ENCODE peak calls at places on chromosomes 16 and 17, in nine cellular contexts. One of them, this sample, is unnamed.

GRCh38 chr16:69741519-69741918 is 13.2 kb downstream of the NOB1 start:
- DNase-seq in adrenal gland: no peak
- DNase-seq in colonic mucosa: no peak
- DNase-seq in endothelial cell of umbilical vein: no peak
- DNase-seq in Caco-2: no peak
- DNase-seq in fibroblast of lung: peak; percentile 48
- DNase-seq in IMR-90: peak; percentile 67
- DNase-seq in heart left ventricle: no peak
- DNase-seq in PC-9: peak; percentile 43
- DNase-seq in this sample: no peak

GRCh38 chr17:37541880-37542675 is 52.4 kb downstream of the DUSP14 start:
- DNase-seq in adrenal gland: no peak
- DNase-seq in colonic mucosa: no peak
- DNase-seq in endothelial cell of umbilical vein: no peak
- DNase-seq in Caco-2: no peak
- DNase-seq in fibroblast of lung: peak; percentile 80
- DNase-seq in IMR-90: peak; percentile 83
- DNase-seq in heart left ventricle: no peak
- DNase-seq in PC-9: no peak
- DNase-seq in this sample: no peak

GRCh38 chr17:76076100-76076764 is 1.7 kb downstream of the GALR2 start:
- DNase-seq in adrenal gland: no peak
- DNase-seq in colonic mucosa: no peak
- DNase-seq in endothelial cell of umbilical vein: no peak
- DNase-seq in Caco-2: no peak
- DNase-seq in fibroblast of lung: no peak
- DNase-seq in IMR-90: no peak
- DNase-seq in heart left ventricle: no peak
- DNase-seq in PC-9: no peak
- DNase-seq in this sample: no peak

GRCh38 chr17:32265192-32265895 is at the start of gene RHBDL3:
- DNase-seq in adrenal gland: no peak
- DNase-seq in colonic mucosa: no peak
- DNase-seq in endothelial cell of umbilical vein: no peak
- DNase-seq in Caco-2: no peak
- DNase-seq in fibroblast of lung: no peak
- DNase-seq in IMR-90: no peak
- DNase-seq in heart left ventricle: no peak
- DNase-seq in PC-9: peak; percentile 14
- DNase-seq in this sample: peak; percentile 49

GRCh38 chr17:47325176-47325575 is 1.4 kb downstream of the EFCAB13 start:
- DNase-seq in adrenal gland: no peak
- DNase-seq in colonic mucosa: no peak
- DNase-seq in endothelial cell of umbilical vein: no peak
- DNase-seq in Caco-2: no peak
- DNase-seq in fibroblast of lung: no peak
- DNase-seq in IMR-90: no peak
- DNase-seq in heart left ventricle: no peak
- DNase-seq in PC-9: no peak
- DNase-seq in this sample: no peak

GRCh38 chr17:83177611-83178532 is 98.5 kb downstream of the METRNL start:
- DNase-seq in adrenal gland: peak; percentile 16
- DNase-seq in colonic mucosa: peak; percentile 12
- DNase-seq in endothelial cell of umbilical vein: no peak
- DNase-seq in Caco-2: peak; percentile 26
- DNase-seq in fibroblast of lung: no peak
- DNase-seq in IMR-90: no peak
- DNase-seq in heart left ventricle: no peak
- DNase-seq in PC-9: no peak
- DNase-seq in this sample: no peak

GRCh38 chr17:74919440-74920305 is 3.4 kb downstream of the USH1G start:
- DNase-seq in adrenal gland: no peak
- DNase-seq in colonic mucosa: no peak
- DNase-seq in endothelial cell of umbilical vein: no peak
- DNase-seq in Caco-2: no peak
- DNase-seq in fibroblast of lung: peak; percentile 6
- DNase-seq in IMR-90: no peak
- DNase-seq in heart left ventricle: no peak
- DNase-seq in PC-9: no peak
- DNase-seq in this sample: peak; percentile 43

GRCh38 chr17:69460963-69461922 is 46.7 kb downstream of the MAP2K6 start:
- DNase-seq in adrenal gland: no peak
- DNase-seq in colonic mucosa: no peak
- DNase-seq in endothelial cell of umbilical vein: no peak
- DNase-seq in Caco-2: no peak
- DNase-seq in fibroblast of lung: no peak
- DNase-seq in IMR-90: no peak
- DNase-seq in heart left ventricle: no peak
- DNase-seq in PC-9: no peak
- DNase-seq in this sample: no peak

GRCh38 chr17:76953926-76954325 is 85.7 kb downstream of the MGAT5B start:
- DNase-seq in adrenal gland: no peak
- DNase-seq in colonic mucosa: no peak
- DNase-seq in endothelial cell of umbilical vein: no peak
- DNase-seq in Caco-2: no peak
- DNase-seq in fibroblast of lung: no peak
- DNase-seq in IMR-90: no peak
- DNase-seq in heart left ventricle: no peak
- DNase-seq in PC-9: no peak
- DNase-seq in this sample: no peak

GRCh38 chr16:3065742-3066439 is 451 bp downstream of the IL32 start:
- DNase-seq in adrenal gland: no peak
- DNase-seq in colonic mucosa: peak; percentile 60
- DNase-seq in endothelial cell of umbilical vein: no peak
- DNase-seq in Caco-2: no peak
- DNase-seq in fibroblast of lung: no peak
- DNase-seq in IMR-90: no peak
- DNase-seq in heart left ventricle: no peak
- DNase-seq in PC-9: no peak
- DNase-seq in this sample: peak; percentile 68
- H3K4me3 ChIP-seq in adrenal gland: peak overlapping the region; percentile 16
- H3K4me3 ChIP-seq in colonic mucosa: peak overlapping the region; percentile 49
- H3K4me3 ChIP-seq in endothelial cell of umbilical vein: no peak overlapping the region
- H3K4me3 ChIP-seq in Caco-2: peak overlapping the region; percentile 49
- H3K4me3 ChIP-seq in fibroblast of lung: no peak overlapping the region
- H3K4me3 ChIP-seq in IMR-90: peak overlapping the region; percentile 47
- H3K4me3 ChIP-seq in heart left ventricle: peak overlapping the region; percentile 68
- H3K4me3 ChIP-seq in PC-9: no peak overlapping the region
- H3K4me3 ChIP-seq in this sample: peak overlapping the region; percentile 4

GRCh38 chr16:68022278-68022727 is 729 bp downstream of the DDX28 start:
- DNase-seq in adrenal gland: no peak
- DNase-seq in colonic mucosa: no peak
- DNase-seq in endothelial cell of umbilical vein: no peak
- DNase-seq in Caco-2: no peak
- DNase-seq in fibroblast of lung: no peak
- DNase-seq in IMR-90: no peak
- DNase-seq in heart left ventricle: no peak
- DNase-seq in PC-9: no peak
- DNase-seq in this sample: no peak

GRCh38 chr16:68021490-68021889 is 1.5 kb downstream of the DDX28 start:
- DNase-seq in adrenal gland: no peak
- DNase-seq in colonic mucosa: no peak
- DNase-seq in endothelial cell of umbilical vein: no peak
- DNase-seq in Caco-2: no peak
- DNase-seq in fibroblast of lung: no peak
- DNase-seq in IMR-90: no peak
- DNase-seq in heart left ventricle: no peak
- DNase-seq in PC-9: no peak
- DNase-seq in this sample: no peak

GRCh38 chr16:68019167-68019680 is 3.5 kb upstream of the DPEP2NB start:
- DNase-seq in adrenal gland: no peak
- DNase-seq in colonic mucosa: no peak
- DNase-seq in endothelial cell of umbilical vein: no peak
- DNase-seq in Caco-2: no peak
- DNase-seq in fibroblast of lung: no peak
- DNase-seq in IMR-90: no peak
- DNase-seq in heart left ventricle: no peak
- DNase-seq in PC-9: no peak
- DNase-seq in this sample: no peak

GRCh38 chr16:68022728-68023537 is at the start of the genes DDX28 and DUS2:
- DNase-seq in adrenal gland: peak; percentile 94
- DNase-seq in colonic mucosa: peak; percentile 96
- DNase-seq in endothelial cell of umbilical vein: peak; percentile 95
- DNase-seq in Caco-2: peak; percentile 94
- DNase-seq in fibroblast of lung: peak; percentile 94
- DNase-seq in IMR-90: peak; percentile 91
- DNase-seq in heart left ventricle: peak; percentile 91
- DNase-seq in PC-9: peak; percentile 90
- DNase-seq in this sample: peak; percentile 96
- TF ChIP-seq CTCF in adrenal gland: no peak
- TF ChIP-seq CTCF in colonic mucosa: no peak
- TF ChIP-seq CTCF in endothelial cell of umbilical vein: no peak
- TF ChIP-seq CTCF in Caco-2: no peak
- TF ChIP-seq CTCF in fibroblast of lung: no peak
- TF ChIP-seq CTCF in IMR-90: no peak
- TF ChIP-seq CTCF in heart left ventricle: no peak
- TF ChIP-seq CTCF in PC-9: no peak
- TF ChIP-seq CTCF in this sample: no peak

GRCh38 chr16:67108931-67109406 is 772 bp upstream of the PHAF1 start:
- DNase-seq in adrenal gland: peak; percentile 25
- DNase-seq in colonic mucosa: no peak
- DNase-seq in endothelial cell of umbilical vein: no peak
- DNase-seq in Caco-2: no peak
- DNase-seq in fibroblast of lung: no peak
- DNase-seq in IMR-90: no peak
- DNase-seq in heart left ventricle: no peak
- DNase-seq in PC-9: no peak
- DNase-seq in this sample: no peak
- H3K4me1 ChIP-seq in adrenal gland: peaks cover 26% of the 10 kb centered on the region
- H3K4me1 ChIP-seq in colonic mucosa: peaks cover 17% of the 10 kb centered on the region
- H3K4me1 ChIP-seq in endothelial cell of umbilical vein: peaks cover 10% of the 10 kb centered on the region
- H3K4me1 ChIP-seq in Caco-2: peaks cover 37% of the 10 kb centered on the region
- H3K4me1 ChIP-seq in fibroblast of lung: peaks cover 10% of the 10 kb centered on the region
- H3K4me1 ChIP-seq in IMR-90: peaks cover 10% of the 10 kb centered on the region
- H3K4me1 ChIP-seq in heart left ventricle: peaks cover 41% of the 10 kb centered on the region
- H3K4me1 ChIP-seq in PC-9: peaks cover 33% of the 10 kb centered on the region
- H3K4me1 ChIP-seq in this sample: peaks cover 29% of the 10 kb centered on the region

DNA sequence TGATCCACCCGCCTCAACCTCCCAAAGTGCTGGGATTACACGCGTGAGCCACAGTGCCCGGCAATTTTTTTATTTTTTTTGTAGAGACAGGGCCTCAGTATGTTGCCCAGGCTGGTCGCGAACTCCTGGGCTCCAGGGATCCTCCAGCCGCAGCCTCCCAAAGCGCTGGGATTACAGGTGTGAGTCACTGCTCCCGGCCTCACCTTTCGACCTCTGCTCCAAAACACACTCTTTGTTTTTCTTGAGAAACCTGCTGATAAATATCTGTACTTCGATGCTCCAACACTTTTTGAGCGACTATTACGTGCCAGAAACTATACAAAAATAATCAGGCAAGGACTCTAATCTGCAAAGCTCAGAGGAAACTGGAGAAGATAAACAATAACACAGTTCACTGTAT is 1.0 kb downstream of the MED1 start:
- DNase-seq in adrenal gland: no peak
- DNase-seq in colonic mucosa: no peak
- DNase-seq in endothelial cell of umbilical vein: no peak
- DNase-seq in Caco-2: no peak
- DNase-seq in fibroblast of lung: no peak
- DNase-seq in IMR-90: no peak
- DNase-seq in heart left ventricle: no peak
- DNase-seq in PC-9: peak; percentile 15
- DNase-seq in this sample: no peak
- H3K4me3 ChIP-seq in adrenal gland: peak overlapping the region; percentile 84
- H3K4me3 ChIP-seq in colonic mucosa: peak overlapping the region; percentile 92
- H3K4me3 ChIP-seq in endothelial cell of umbilical vein: peak overlapping the region; percentile 72
- H3K4me3 ChIP-seq in Caco-2: peak overlapping the region; percentile 83
- H3K4me3 ChIP-seq in fibroblast of lung: peak overlapping the region; percentile 83
- H3K4me3 ChIP-seq in IMR-90: peak overlapping the region; percentile 91
- H3K4me3 ChIP-seq in heart left ventricle: peak overlapping the region; percentile 79
- H3K4me3 ChIP-seq in PC-9: peak overlapping the region; percentile 95
- H3K4me3 ChIP-seq in this sample: no peak overlapping the region

DNA sequence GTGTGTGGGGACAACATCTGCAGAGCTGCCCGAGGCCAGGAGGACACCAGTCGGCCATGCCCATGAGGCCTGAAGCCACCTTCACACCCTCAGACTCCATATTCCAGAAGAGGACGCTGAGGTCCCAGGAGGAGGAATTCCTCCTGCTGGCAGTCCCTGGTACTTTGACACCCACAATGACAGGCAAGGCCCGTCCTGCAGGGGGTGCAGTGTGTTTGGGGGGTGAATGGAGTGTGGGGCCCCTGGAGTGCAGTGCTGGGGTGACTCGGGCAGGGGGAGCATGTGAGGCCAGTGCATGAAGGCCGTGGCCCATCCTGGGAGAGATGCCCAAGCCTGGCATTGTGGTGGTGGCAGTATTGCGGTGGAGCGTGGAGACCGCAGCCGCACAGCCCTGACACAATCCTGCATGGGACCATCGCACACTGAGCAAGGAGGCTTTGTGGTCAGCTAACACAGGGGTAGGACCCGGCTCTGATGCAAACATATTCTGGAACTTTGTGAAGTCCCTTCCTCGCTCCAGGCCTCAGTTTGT is 52.2 kb downstream of the ZDHHC7 start:
- DNase-seq in adrenal gland: no peak
- DNase-seq in colonic mucosa: no peak
- DNase-seq in endothelial cell of umbilical vein: no peak
- DNase-seq in Caco-2: no peak
- DNase-seq in fibroblast of lung: no peak
- DNase-seq in IMR-90: no peak
- DNase-seq in heart left ventricle: no peak
- DNase-seq in PC-9: peak; percentile 38
- DNase-seq in this sample: no peak
- TF ChIP-seq CTCF in adrenal gland: no peak
- TF ChIP-seq CTCF in colonic mucosa: no peak
- TF ChIP-seq CTCF in endothelial cell of umbilical vein: peak; percentile 15
- TF ChIP-seq CTCF in Caco-2: no peak
- TF ChIP-seq CTCF in fibroblast of lung: peak; percentile 7
- TF ChIP-seq CTCF in IMR-90: peak; percentile 43
- TF ChIP-seq CTCF in heart left ventricle: no peak
- TF ChIP-seq CTCF in PC-9: peak; percentile 58
- TF ChIP-seq CTCF in this sample: no peak

GRCh38 chr16:280552-280951 is at the start of gene ARHGDIG:
- DNase-seq in adrenal gland: no peak
- DNase-seq in colonic mucosa: no peak
- DNase-seq in endothelial cell of umbilical vein: no peak
- DNase-seq in Caco-2: no peak
- DNase-seq in fibroblast of lung: no peak
- DNase-seq in IMR-90: no peak
- DNase-seq in heart left ventricle: no peak
- DNase-seq in PC-9: no peak
- DNase-seq in this sample: peak; percentile 38
- H3K4me1 ChIP-seq in adrenal gland: peaks cover 5% of the 10 kb centered on the region
- H3K4me1 ChIP-seq in colonic mucosa: no peaks in the 10 kb centered on the region
- H3K4me1 ChIP-seq in endothelial cell of umbilical vein: no peaks in the 10 kb centered on the region
- H3K4me1 ChIP-seq in Caco-2: no peaks in the 10 kb centered on the region
- H3K4me1 ChIP-seq in fibroblast of lung: no peaks in the 10 kb centered on the region
- H3K4me1 ChIP-seq in IMR-90: no peaks in the 10 kb centered on the region
- H3K4me1 ChIP-seq in heart left ventricle: peaks cover 14% of the 10 kb centered on the region
- H3K4me1 ChIP-seq in PC-9: no peaks in the 10 kb centered on the region
- H3K4me1 ChIP-seq in this sample: peaks cover 17% of the 10 kb centered on the region

This sample was measured in mucosa of descending colon.